ENCODE peak calls at places on chromosomes 11 and 22, in seven cellular contexts. One of them, this sample, is unnamed.

GRCh38 chr22:39287076-39287743 is 32.2 kb downstream of the RPL3 start:
- DNase-seq in breast epithelium: no peak
- DNase-seq in GM23338: no peak
- DNase-seq in transverse colon: peak
- DNase-seq in Panc1: no peak
- DNase-seq in SK-N-SH: no peak
- DNase-seq in prostate gland: no peak
- DNase-seq in this sample: no peak

GRCh38 chr11:898160-898517 is 12.5 kb downstream of the CHID1 start:
- DNase-seq in breast epithelium: no peak
- DNase-seq in SK-N-SH: peak
- DNase-seq in transverse colon: no peak
- DNase-seq in Panc1: no peak
- DNase-seq in GM23338: peak
- DNase-seq in prostate gland: no peak
- DNase-seq in this sample: no peak

GRCh38 chr11:848988-849824 is 6.6 kb downstream of the TSPAN4 start:
- DNase-seq in transverse colon: no peak
- DNase-seq in breast epithelium: no peak
- DNase-seq in SK-N-SH: peak
- DNase-seq in prostate gland: no peak
- DNase-seq in Panc1: no peak
- DNase-seq in GM23338: peak
- DNase-seq in this sample: no peak

GRCh38 chr11:35618497-35619029 is 303 bp downstream of the FJX1 start:
- DNase-seq in transverse colon: peak
- DNase-seq in GM23338: peak
- DNase-seq in prostate gland: no peak
- DNase-seq in Panc1: no peak
- DNase-seq in SK-N-SH: peak
- DNase-seq in breast epithelium: no peak
- DNase-seq in this sample: no peak

GRCh38 chr11:95084509-95084908 is 5.1 kb upstream of the ENDOD1 start:
- DNase-seq in GM23338: no peak
- DNase-seq in Panc1: no peak
- DNase-seq in SK-N-SH: no peak
- DNase-seq in breast epithelium: no peak
- DNase-seq in transverse colon: no peak
- DNase-seq in prostate gland: no peak
- DNase-seq in this sample: no peak

GRCh38 chr11:111298466-111299110 is at the start of gene POU2AF3:
- DNase-seq in prostate gland: no peak
- DNase-seq in breast epithelium: no peak
- DNase-seq in SK-N-SH: no peak
- DNase-seq in transverse colon: no peak
- DNase-seq in GM23338: peak
- DNase-seq in Panc1: no peak
- DNase-seq in this sample: no peak

GRCh38 chr11:14612624-14613023 is 31.0 kb upstream of the PDE3B start:
- DNase-seq in GM23338: no peak
- DNase-seq in SK-N-SH: no peak
- DNase-seq in prostate gland: no peak
- DNase-seq in transverse colon: no peak
- DNase-seq in breast epithelium: no peak
- DNase-seq in Panc1: no peak
- DNase-seq in this sample: no peak

GRCh38 chr11:132538642-132539041 is 993.7 kb downstream of the OPCML start:
- DNase-seq in SK-N-SH: no peak
- DNase-seq in breast epithelium: no peak
- DNase-seq in GM23338: no peak
- DNase-seq in transverse colon: no peak
- DNase-seq in Panc1: no peak
- DNase-seq in prostate gland: no peak
- DNase-seq in this sample: no peak

GRCh38 chr22:17199131-17199731 is 20.0 kb downstream of the ADA2 start:
- DNase-seq in Panc1: no peak
- DNase-seq in breast epithelium: no peak
- DNase-seq in prostate gland: no peak
- DNase-seq in SK-N-SH: peak
- DNase-seq in transverse colon: no peak
- DNase-seq in GM23338: peak
- DNase-seq in this sample: no peak

GRCh38 chr11:68313574-68314202 is 1.3 kb downstream of the LRP5 start:
- DNase-seq in SK-N-SH: peak
- DNase-seq in GM23338: peak
- DNase-seq in prostate gland: no peak
- DNase-seq in breast epithelium: no peak
- DNase-seq in Panc1: no peak
- DNase-seq in transverse colon: no peak
- DNase-seq in this sample: no peak

GRCh38 chr11:28581286-28582242 is 473.4 kb downstream of the METTL15 start:
- DNase-seq in GM23338: peak
- DNase-seq in transverse colon: no peak
- DNase-seq in Panc1: no peak
- DNase-seq in prostate gland: no peak
- DNase-seq in SK-N-SH: no peak
- DNase-seq in breast epithelium: no peak
- DNase-seq in this sample: no peak

GRCh38 chr11:129960216-129961214 is 42.1 kb downstream of the PRDM10 start:
- DNase-seq in transverse colon: no peak
- DNase-seq in Panc1: peak
- DNase-seq in breast epithelium: no peak
- DNase-seq in prostate gland: no peak
- DNase-seq in GM23338: no peak
- DNase-seq in SK-N-SH: no peak
- DNase-seq in this sample: no peak

GRCh38 chr11:13354335-13354734 is 76.7 kb downstream of the BMAL1 start:
- DNase-seq in breast epithelium: no peak
- DNase-seq in transverse colon: no peak
- DNase-seq in GM23338: peak
- DNase-seq in prostate gland: no peak
- DNase-seq in Panc1: no peak
- DNase-seq in SK-N-SH: no peak
- DNase-seq in this sample: no peak

GRCh38 chr11:106642331-106642730 is 375.9 kb downstream of the GUCY1A2 start:
- DNase-seq in GM23338: no peak
- DNase-seq in breast epithelium: no peak
- DNase-seq in transverse colon: no peak
- DNase-seq in prostate gland: no peak
- DNase-seq in SK-N-SH: no peak
- DNase-seq in Panc1: no peak
- DNase-seq in this sample: no peak

GRCh38 chr11:75851203-75851602 is 36.2 kb downstream of the UVRAG start:
- DNase-seq in breast epithelium: no peak
- DNase-seq in transverse colon: no peak
- DNase-seq in Panc1: no peak
- DNase-seq in SK-N-SH: no peak
- DNase-seq in prostate gland: no peak
- DNase-seq in GM23338: no peak
- DNase-seq in this sample: no peak

GRCh38 chr11:95338430-95338991 is 107.5 kb upstream of the SESN3 start:
- DNase-seq in breast epithelium: peak
- DNase-seq in prostate gland: peak
- DNase-seq in GM23338: peak
- DNase-seq in Panc1: no peak
- DNase-seq in SK-N-SH: no peak
- DNase-seq in transverse colon: peak
- DNase-seq in this sample: no peak

GRCh38 chr11:121422675-121423074 is 29.4 kb upstream of the SORL1 start:
- DNase-seq in SK-N-SH: no peak
- DNase-seq in Panc1: no peak
- DNase-seq in GM23338: no peak
- DNase-seq in breast epithelium: no peak
- DNase-seq in prostate gland: no peak
- DNase-seq in transverse colon: no peak
- DNase-seq in this sample: no peak

GRCh38 chr11:86335131-86335768 is 33.2 kb downstream of the HIKESHI start:
- DNase-seq in SK-N-SH: no peak
- DNase-seq in breast epithelium: no peak
- DNase-seq in prostate gland: no peak
- DNase-seq in Panc1: no peak
- DNase-seq in transverse colon: no peak
- DNase-seq in GM23338: no peak
- DNase-seq in this sample: no peak

GRCh38 chr22:44405661-44406060 is 92.4 kb downstream of the RTL6 start:
- DNase-seq in SK-N-SH: no peak
- DNase-seq in prostate gland: no peak
- DNase-seq in breast epithelium: no peak
- DNase-seq in GM23338: no peak
- DNase-seq in transverse colon: no peak
- DNase-seq in Panc1: no peak
- DNase-seq in this sample: no peak

GRCh38 chr22:31212783-31213626 is 907 bp downstream of the LIMK2 start:
- DNase-seq in SK-N-SH: peak
- DNase-seq in breast epithelium: no peak
- DNase-seq in GM23338: peak
- DNase-seq in transverse colon: no peak
- DNase-seq in Panc1: no peak
- DNase-seq in prostate gland: no peak
- DNase-seq in this sample: no peak

GRCh38 chr22:20298803-20299735 is 20.8 kb downstream of the DGCR6L start:
- DNase-seq in breast epithelium: peak
- DNase-seq in Panc1: no peak
- DNase-seq in SK-N-SH: peak
- DNase-seq in GM23338: peak
- DNase-seq in prostate gland: peak
- DNase-seq in transverse colon: peak
- DNase-seq in this sample: peak
- TF ChIP-seq POLR2AphosphoS5 in breast epithelium: no peak
- TF ChIP-seq POLR2AphosphoS5 in Panc1: no peak
- TF ChIP-seq POLR2AphosphoS5 in SK-N-SH: no peak
- TF ChIP-seq POLR2AphosphoS5 in GM23338: peak
- TF ChIP-seq POLR2AphosphoS5 in prostate gland: no peak
- TF ChIP-seq POLR2AphosphoS5 in transverse colon: no peak
- TF ChIP-seq POLR2AphosphoS5 in this sample: no peak

GRCh38 chr11:66668653-66669430 is 8.8 kb downstream of the RBM4B start:
- DNase-seq in Panc1: no peak
- DNase-seq in SK-N-SH: no peak
- DNase-seq in transverse colon: no peak
- DNase-seq in breast epithelium: no peak
- DNase-seq in prostate gland: no peak
- DNase-seq in GM23338: no peak
- DNase-seq in this sample: no peak

GRCh38 chr11:66674964-66675602 is 2.6 kb downstream of the RBM4B start:
- DNase-seq in transverse colon: no peak
- DNase-seq in Panc1: no peak
- DNase-seq in prostate gland: no peak
- DNase-seq in SK-N-SH: no peak
- DNase-seq in GM23338: no peak
- DNase-seq in breast epithelium: no peak
- DNase-seq in this sample: no peak

GRCh38 chr11:66665369-66665768 is 12.3 kb downstream of the RBM4B start:
- DNase-seq in transverse colon: no peak
- DNase-seq in Panc1: no peak
- DNase-seq in breast epithelium: no peak
- DNase-seq in SK-N-SH: no peak
- DNase-seq in GM23338: no peak
- DNase-seq in prostate gland: no peak
- DNase-seq in this sample: no peak

GRCh38 chr11:66676279-66676919 is 1.3 kb downstream of the RBM4B start:
- DNase-seq in SK-N-SH: no peak
- DNase-seq in Panc1: no peak
- DNase-seq in transverse colon: no peak
- DNase-seq in breast epithelium: no peak
- DNase-seq in prostate gland: no peak
- DNase-seq in GM23338: no peak
- DNase-seq in this sample: no peak

GRCh38 chr11:66670816-66671215 is 6.9 kb downstream of the RBM4B start:
- DNase-seq in breast epithelium: no peak
- DNase-seq in SK-N-SH: no peak
- DNase-seq in prostate gland: no peak
- DNase-seq in GM23338: no peak
- DNase-seq in transverse colon: no peak
- DNase-seq in Panc1: no peak
- DNase-seq in this sample: no peak
- TF ChIP-seq POLR2AphosphoS5 in breast epithelium: no peak
- TF ChIP-seq POLR2AphosphoS5 in SK-N-SH: no peak
- TF ChIP-seq POLR2AphosphoS5 in prostate gland: no peak
- TF ChIP-seq POLR2AphosphoS5 in GM23338: no peak
- TF ChIP-seq POLR2AphosphoS5 in transverse colon: no peak
- TF ChIP-seq POLR2AphosphoS5 in Panc1: no peak
- TF ChIP-seq POLR2AphosphoS5 in this sample: no peak

GRCh38 chr11:61384271-61385242 is 7.8 kb upstream of the TMEM216 start:
- DNase-seq in breast epithelium: no peak
- DNase-seq in SK-N-SH: no peak
- DNase-seq in transverse colon: no peak
- DNase-seq in GM23338: peak
- DNase-seq in prostate gland: no peak
- DNase-seq in Panc1: no peak
- DNase-seq in this sample: no peak

GRCh38 chr11:61377461-61378160 is 14.8 kb upstream of the TMEM216 start:
- DNase-seq in Panc1: no peak
- DNase-seq in breast epithelium: no peak
- DNase-seq in prostate gland: no peak
- DNase-seq in SK-N-SH: no peak
- DNase-seq in transverse colon: no peak
- DNase-seq in GM23338: no peak
- DNase-seq in this sample: no peak

GRCh38 chr11:61380914-61381313 is 11.5 kb upstream of the TMEM216 start:
- DNase-seq in transverse colon: no peak
- DNase-seq in SK-N-SH: no peak
- DNase-seq in Panc1: no peak
- DNase-seq in breast epithelium: no peak
- DNase-seq in GM23338: no peak
- DNase-seq in prostate gland: no peak
- DNase-seq in this sample: no peak

GRCh38 chr11:61375709-61376108 is 13.5 kb downstream of the TMEM138 start:
- DNase-seq in SK-N-SH: no peak
- DNase-seq in Panc1: no peak
- DNase-seq in transverse colon: no peak
- DNase-seq in prostate gland: peak
- DNase-seq in GM23338: no peak
- DNase-seq in breast epithelium: no peak
- DNase-seq in this sample: no peak

GRCh38 chr11:61378713-61379313 is 13.6 kb upstream of the TMEM216 start:
- DNase-seq in prostate gland: peak
- DNase-seq in SK-N-SH: no peak
- DNase-seq in Panc1: no peak
- DNase-seq in GM23338: no peak
- DNase-seq in breast epithelium: peak
- DNase-seq in transverse colon: no peak
- DNase-seq in this sample: peak
- TF ChIP-seq POLR2AphosphoS5 in prostate gland: peak
- TF ChIP-seq POLR2AphosphoS5 in SK-N-SH: no peak
- TF ChIP-seq POLR2AphosphoS5 in Panc1: no peak
- TF ChIP-seq POLR2AphosphoS5 in GM23338: no peak
- TF ChIP-seq POLR2AphosphoS5 in breast epithelium: peak
- TF ChIP-seq POLR2AphosphoS5 in transverse colon: peak
- TF ChIP-seq POLR2AphosphoS5 in this sample: no peak

DNA sequence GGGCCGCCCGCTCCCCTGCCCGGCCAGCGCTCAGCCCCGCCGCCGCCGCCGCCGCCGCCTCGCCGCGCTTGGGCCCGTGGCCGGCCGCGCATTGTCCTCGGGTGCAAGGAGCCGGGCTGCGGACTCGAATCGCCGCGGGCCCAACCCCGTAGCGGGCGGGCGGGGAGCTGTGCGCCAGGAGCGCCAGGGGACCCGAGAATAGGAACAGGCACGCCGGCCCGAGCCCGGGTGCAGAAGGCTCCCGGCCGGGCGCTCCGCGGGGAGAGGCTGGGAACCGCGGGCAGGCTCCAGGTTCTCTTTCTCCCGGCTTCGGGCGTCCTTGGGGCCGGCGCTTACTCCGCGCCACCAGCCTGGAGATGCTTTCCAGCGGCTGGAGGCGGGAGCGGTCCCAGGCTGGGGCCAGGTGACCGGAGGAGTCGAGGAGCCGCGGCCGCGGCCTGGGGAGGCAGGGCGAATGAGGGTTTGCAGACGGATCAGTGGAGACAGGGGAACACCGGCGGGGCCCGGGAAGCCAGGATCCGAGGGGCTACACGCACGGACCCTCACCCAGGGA is 636 bp downstream of the PKNOX2 start:
- DNase-seq in breast epithelium: no peak
- DNase-seq in Panc1: no peak
- DNase-seq in transverse colon: no peak
- DNase-seq in SK-N-SH: peak
- DNase-seq in GM23338: peak
- DNase-seq in prostate gland: no peak
- DNase-seq in this sample: no peak
- TF ChIP-seq POLR2AphosphoS5 in breast epithelium: no peak
- TF ChIP-seq POLR2AphosphoS5 in Panc1: no peak
- TF ChIP-seq POLR2AphosphoS5 in transverse colon: no peak
- TF ChIP-seq POLR2AphosphoS5 in SK-N-SH: no peak
- TF ChIP-seq POLR2AphosphoS5 in GM23338: no peak
- TF ChIP-seq POLR2AphosphoS5 in prostate gland: no peak
- TF ChIP-seq POLR2AphosphoS5 in this sample: no peak